ENCODE peak calls at places on chromosomes 1 and 21, in six cellular contexts. One of them, this sample, is unnamed.

GRCh38 chr1:79362470-79362869 is 355.9 kb upstream of the ADGRL4 start:
- DNase-seq in fibroblast of pulmonary artery: no peak
- DNase-seq in GM19239: no peak
- DNase-seq in activated CD8-positive, alpha-beta memory T cell treated with anti-CD3 and anti-CD28 coated beads for 4 hours: no peak
- DNase-seq in NCI-H2081: no peak
- DNase-seq in activated CD4-positive, CD25-positive, alpha-beta regulatory T cell: no peak
- DNase-seq in this sample: no peak

GRCh38 chr21:28459193-28459592 is 533.5 kb downstream of the LTN1 start:
- DNase-seq in fibroblast of pulmonary artery: no peak
- DNase-seq in GM19239: no peak
- DNase-seq in activated CD8-positive, alpha-beta memory T cell treated with anti-CD3 and anti-CD28 coated beads for 4 hours: no peak
- DNase-seq in NCI-H2081: no peak
- DNase-seq in activated CD4-positive, CD25-positive, alpha-beta regulatory T cell: no peak
- DNase-seq in this sample: no peak

GRCh38 chr1:53270873-53271272 is 32.6 kb upstream of the MAGOH start:
- DNase-seq in fibroblast of pulmonary artery: no peak
- DNase-seq in GM19239: no peak
- DNase-seq in activated CD8-positive, alpha-beta memory T cell treated with anti-CD3 and anti-CD28 coated beads for 4 hours: no peak
- DNase-seq in NCI-H2081: no peak
- DNase-seq in activated CD4-positive, CD25-positive, alpha-beta regulatory T cell: no peak
- DNase-seq in this sample: peak

GRCh38 chr1:212814989-212815388 is 23.3 kb downstream of the TATDN3 start:
- DNase-seq in fibroblast of pulmonary artery: peak
- DNase-seq in GM19239: no peak
- DNase-seq in activated CD8-positive, alpha-beta memory T cell treated with anti-CD3 and anti-CD28 coated beads for 4 hours: no peak
- DNase-seq in NCI-H2081: peak
- DNase-seq in activated CD4-positive, CD25-positive, alpha-beta regulatory T cell: no peak
- DNase-seq in this sample: no peak

GRCh38 chr1:243487649-243488227 is 231.9 kb downstream of the SDCCAG8 start:
- DNase-seq in fibroblast of pulmonary artery: no peak
- DNase-seq in GM19239: no peak
- DNase-seq in activated CD8-positive, alpha-beta memory T cell treated with anti-CD3 and anti-CD28 coated beads for 4 hours: no peak
- DNase-seq in NCI-H2081: no peak
- DNase-seq in activated CD4-positive, CD25-positive, alpha-beta regulatory T cell: no peak
- DNase-seq in this sample: no peak

GRCh38 chr1:234957330-234958065 is 171.1 kb downstream of the TOMM20 start:
- DNase-seq in fibroblast of pulmonary artery: peak
- DNase-seq in GM19239: no peak
- DNase-seq in activated CD8-positive, alpha-beta memory T cell treated with anti-CD3 and anti-CD28 coated beads for 4 hours: no peak
- DNase-seq in NCI-H2081: peak
- DNase-seq in activated CD4-positive, CD25-positive, alpha-beta regulatory T cell: no peak
- DNase-seq in this sample: peak

GRCh38 chr1:9194024-9194423 is 40.5 kb upstream of the H6PD start:
- DNase-seq in fibroblast of pulmonary artery: no peak
- DNase-seq in GM19239: no peak
- DNase-seq in activated CD8-positive, alpha-beta memory T cell treated with anti-CD3 and anti-CD28 coated beads for 4 hours: no peak
- DNase-seq in NCI-H2081: no peak
- DNase-seq in activated CD4-positive, CD25-positive, alpha-beta regulatory T cell: no peak
- DNase-seq in this sample: peak

GRCh38 chr21:31945116-31945515 is 72.3 kb downstream of the HUNK start:
- DNase-seq in fibroblast of pulmonary artery: no peak
- DNase-seq in GM19239: no peak
- DNase-seq in activated CD8-positive, alpha-beta memory T cell treated with anti-CD3 and anti-CD28 coated beads for 4 hours: no peak
- DNase-seq in NCI-H2081: no peak
- DNase-seq in activated CD4-positive, CD25-positive, alpha-beta regulatory T cell: no peak
- DNase-seq in this sample: no peak

GRCh38 chr1:204417231-204417997 is 5.8 kb upstream of the PPP1R15B start:
- DNase-seq in fibroblast of pulmonary artery: peak
- DNase-seq in GM19239: no peak
- DNase-seq in activated CD8-positive, alpha-beta memory T cell treated with anti-CD3 and anti-CD28 coated beads for 4 hours: no peak
- DNase-seq in NCI-H2081: no peak
- DNase-seq in activated CD4-positive, CD25-positive, alpha-beta regulatory T cell: no peak
- DNase-seq in this sample: peak

GRCh38 chr21:44263768-44264167 is 2.1 kb upstream of the DNMT3L start:
- DNase-seq in fibroblast of pulmonary artery: no peak
- DNase-seq in GM19239: no peak
- DNase-seq in activated CD8-positive, alpha-beta memory T cell treated with anti-CD3 and anti-CD28 coated beads for 4 hours: no peak
- DNase-seq in NCI-H2081: no peak
- DNase-seq in activated CD4-positive, CD25-positive, alpha-beta regulatory T cell: no peak
- DNase-seq in this sample: peak

GRCh38 chr1:18658831-18659230 is 28.2 kb downstream of the PAX7 start:
- DNase-seq in fibroblast of pulmonary artery: no peak
- DNase-seq in GM19239: no peak
- DNase-seq in activated CD8-positive, alpha-beta memory T cell treated with anti-CD3 and anti-CD28 coated beads for 4 hours: no peak
- DNase-seq in NCI-H2081: no peak
- DNase-seq in activated CD4-positive, CD25-positive, alpha-beta regulatory T cell: no peak
- DNase-seq in this sample: no peak

This sample was measured in osteoblast.